ENCODE peak calls at places on chromosomes 3 and 15, in nine cellular contexts. One of them, this sample, is unnamed.
A peak's percentile ranks its signal among the peaks of the same experiment; 100 is the strongest.

GRCh38 chr3:126399348-126399730 is 4.6 kb downstream of the CFAP100 start:
- DNase-seq in Panc1: no peak
- DNase-seq in lower leg skin: no peak
- DNase-seq in lung: no peak
- DNase-seq in cardiac fibroblast: no peak
- DNase-seq in fibroblast of the aortic adventitia: no peak
- DNase-seq in GM12865: peak; percentile 27
- DNase-seq in hepatocyte: no peak
- DNase-seq in A549: no peak
- DNase-seq in this sample: peak; percentile 51

GRCh38 chr3:69558912-69559311 is 173.0 kb upstream of the FRMD4B start:
- DNase-seq in lung: peak; percentile 78
- DNase-seq in lower leg skin: peak; percentile 88
- DNase-seq in cardiac fibroblast: peak; percentile 88
- DNase-seq in GM12865: no peak
- DNase-seq in hepatocyte: peak; percentile 35
- DNase-seq in A549: no peak
- DNase-seq in Panc1: no peak
- DNase-seq in fibroblast of the aortic adventitia: peak; percentile 67
- DNase-seq in this sample: no peak

GRCh38 chr3:46489875-46490274 is 7.9 kb upstream of the RTP3 start:
- DNase-seq in A549: no peak
- DNase-seq in GM12865: no peak
- DNase-seq in lower leg skin: no peak
- DNase-seq in fibroblast of the aortic adventitia: peak; percentile 89
- DNase-seq in lung: no peak
- DNase-seq in Panc1: no peak
- DNase-seq in hepatocyte: no peak
- DNase-seq in cardiac fibroblast: peak; percentile 79
- DNase-seq in this sample: no peak

GRCh38 chr3:43909149-43909548 is 218.4 kb downstream of the ABHD5 start:
- DNase-seq in hepatocyte: no peak
- DNase-seq in cardiac fibroblast: no peak
- DNase-seq in fibroblast of the aortic adventitia: peak; percentile 30
- DNase-seq in GM12865: no peak
- DNase-seq in Panc1: no peak
- DNase-seq in lung: no peak
- DNase-seq in A549: no peak
- DNase-seq in lower leg skin: no peak
- DNase-seq in this sample: no peak

GRCh38 chr15:38520035-38520434 is 44.6 kb downstream of the RASGRP1 start:
- DNase-seq in lower leg skin: no peak
- DNase-seq in Panc1: no peak
- DNase-seq in hepatocyte: no peak
- DNase-seq in lung: no peak
- DNase-seq in fibroblast of the aortic adventitia: no peak
- DNase-seq in GM12865: no peak
- DNase-seq in A549: no peak
- DNase-seq in cardiac fibroblast: no peak
- DNase-seq in this sample: no peak

GRCh38 chr3:183475019-183475418 is 46.6 kb upstream of the MCF2L2 start:
- DNase-seq in Panc1: no peak
- DNase-seq in lung: no peak
- DNase-seq in fibroblast of the aortic adventitia: no peak
- DNase-seq in hepatocyte: no peak
- DNase-seq in cardiac fibroblast: peak; percentile 20
- DNase-seq in A549: no peak
- DNase-seq in GM12865: no peak
- DNase-seq in lower leg skin: no peak
- DNase-seq in this sample: no peak

GRCh38 chr3:70990190-70990589 is 593.3 kb downstream of the FOXP1 start:
- DNase-seq in lower leg skin: no peak
- DNase-seq in cardiac fibroblast: no peak
- DNase-seq in Panc1: no peak
- DNase-seq in fibroblast of the aortic adventitia: no peak
- DNase-seq in hepatocyte: no peak
- DNase-seq in lung: no peak
- DNase-seq in A549: no peak
- DNase-seq in GM12865: no peak
- DNase-seq in this sample: no peak

GRCh38 chr15:31347067-31347975 is 20.7 kb downstream of the KLF13 start:
- DNase-seq in hepatocyte: no peak
- DNase-seq in A549: no peak
- DNase-seq in lower leg skin: no peak
- DNase-seq in GM12865: peak; percentile 57
- DNase-seq in Panc1: no peak
- DNase-seq in fibroblast of the aortic adventitia: no peak
- DNase-seq in lung: no peak
- DNase-seq in cardiac fibroblast: no peak
- DNase-seq in this sample: no peak

GRCh38 chr15:22903961-22904534 is 65.6 kb downstream of the NIPA2 start:
- DNase-seq in fibroblast of the aortic adventitia: no peak
- DNase-seq in lung: no peak
- DNase-seq in A549: no peak
- DNase-seq in GM12865: no peak
- DNase-seq in cardiac fibroblast: no peak
- DNase-seq in hepatocyte: no peak
- DNase-seq in lower leg skin: no peak
- DNase-seq in Panc1: no peak
- DNase-seq in this sample: no peak

GRCh38 chr3:126208182-126208581 is 27.8 kb upstream of the ALDH1L1 start:
- DNase-seq in cardiac fibroblast: peak; percentile 64
- DNase-seq in A549: no peak
- DNase-seq in Panc1: no peak
- DNase-seq in lung: no peak
- DNase-seq in hepatocyte: no peak
- DNase-seq in fibroblast of the aortic adventitia: no peak
- DNase-seq in GM12865: no peak
- DNase-seq in lower leg skin: no peak
- DNase-seq in this sample: no peak

GRCh38 chr3:170107926-170108325 is 70.1 kb downstream of the GPR160 start:
- DNase-seq in lower leg skin: no peak
- DNase-seq in fibroblast of the aortic adventitia: peak; percentile 60
- DNase-seq in hepatocyte: no peak
- DNase-seq in lung: no peak
- DNase-seq in cardiac fibroblast: peak; percentile 11
- DNase-seq in GM12865: no peak
- DNase-seq in Panc1: no peak
- DNase-seq in A549: no peak
- DNase-seq in this sample: no peak

GRCh38 chr3:10547841-10548783 is 42.7 kb upstream of the ATP2B2 start:
- DNase-seq in hepatocyte: no peak
- DNase-seq in fibroblast of the aortic adventitia: no peak
- DNase-seq in GM12865: no peak
- DNase-seq in lung: no peak
- DNase-seq in Panc1: no peak
- DNase-seq in cardiac fibroblast: no peak
- DNase-seq in A549: no peak
- DNase-seq in lower leg skin: no peak
- DNase-seq in this sample: no peak

GRCh38 chr15:29611057-29611456 is 211.2 kb downstream of the TJP1 start:
- DNase-seq in cardiac fibroblast: no peak
- DNase-seq in Panc1: no peak
- DNase-seq in A549: no peak
- DNase-seq in lower leg skin: no peak
- DNase-seq in hepatocyte: no peak
- DNase-seq in lung: no peak
- DNase-seq in fibroblast of the aortic adventitia: no peak
- DNase-seq in GM12865: no peak
- DNase-seq in this sample: no peak

GRCh38 chr15:91922701-91923279 is 69.3 kb downstream of the SLCO3A1 start:
- DNase-seq in cardiac fibroblast: no peak
- DNase-seq in lower leg skin: no peak
- DNase-seq in GM12865: no peak
- DNase-seq in lung: no peak
- DNase-seq in Panc1: no peak
- DNase-seq in A549: no peak
- DNase-seq in hepatocyte: no peak
- DNase-seq in fibroblast of the aortic adventitia: no peak
- DNase-seq in this sample: no peak

GRCh38 chr15:62656071-62656470 is 386.5 kb upstream of the TPM1 start:
- DNase-seq in A549: no peak
- DNase-seq in Panc1: no peak
- DNase-seq in cardiac fibroblast: no peak
- DNase-seq in GM12865: no peak
- DNase-seq in hepatocyte: no peak
- DNase-seq in lung: no peak
- DNase-seq in lower leg skin: no peak
- DNase-seq in fibroblast of the aortic adventitia: no peak
- DNase-seq in this sample: no peak

GRCh38 chr3:30644615-30645014 is 38.2 kb downstream of the TGFBR2 start:
- DNase-seq in lung: peak; percentile 43
- DNase-seq in A549: no peak
- DNase-seq in lower leg skin: peak; percentile 85
- DNase-seq in GM12865: peak; percentile 64
- DNase-seq in fibroblast of the aortic adventitia: peak; percentile 88
- DNase-seq in hepatocyte: no peak
- DNase-seq in cardiac fibroblast: peak; percentile 86
- DNase-seq in Panc1: no peak
- DNase-seq in this sample: peak; percentile 20

GRCh38 chr15:55789066-55789660 is 46.2 kb upstream of the PRTG start:
- DNase-seq in hepatocyte: no peak
- DNase-seq in fibroblast of the aortic adventitia: no peak
- DNase-seq in A549: no peak
- DNase-seq in Panc1: no peak
- DNase-seq in lung: no peak
- DNase-seq in lower leg skin: no peak
- DNase-seq in cardiac fibroblast: peak; percentile 33
- DNase-seq in GM12865: peak; percentile 40
- DNase-seq in this sample: peak; percentile 44
- TF ChIP-seq CTCF in hepatocyte: peak; percentile 34
- TF ChIP-seq CTCF in fibroblast of the aortic adventitia: peak; percentile 55
- TF ChIP-seq CTCF in A549: peak; percentile 61
- TF ChIP-seq CTCF in Panc1: peak; percentile 84
- TF ChIP-seq CTCF in lung: no peak
- TF ChIP-seq CTCF in lower leg skin: no peak
- TF ChIP-seq CTCF in cardiac fibroblast: peak; percentile 72
- TF ChIP-seq CTCF in GM12865: peak; percentile 58
- TF ChIP-seq CTCF in this sample: peak; percentile 80

DNA sequence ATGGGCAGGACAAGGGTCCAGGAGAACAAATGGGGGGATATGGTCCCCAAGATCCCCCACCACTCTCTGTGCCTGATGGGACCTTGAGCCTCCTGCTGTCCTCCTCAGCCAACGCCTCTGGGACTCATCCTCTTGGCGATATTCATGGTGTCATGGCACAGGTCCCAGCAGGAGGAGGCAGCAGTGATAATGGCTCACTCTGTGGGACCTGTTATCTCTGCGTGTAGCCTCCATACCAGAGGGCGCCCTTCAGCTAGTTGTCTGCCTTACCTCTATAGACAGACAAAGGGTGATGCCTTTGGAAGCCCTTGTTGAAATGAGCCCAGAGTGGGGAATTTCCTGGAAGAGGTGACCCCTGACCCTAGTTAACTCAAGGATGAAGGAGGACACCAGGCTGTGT is 7.4 kb downstream of the ZBTB47 start:
- DNase-seq in lower leg skin: no peak
- DNase-seq in hepatocyte: no peak
- DNase-seq in lung: no peak
- DNase-seq in A549: no peak
- DNase-seq in Panc1: no peak
- DNase-seq in GM12865: peak; percentile 42
- DNase-seq in cardiac fibroblast: no peak
- DNase-seq in fibroblast of the aortic adventitia: no peak
- DNase-seq in this sample: no peak
- TF ChIP-seq CTCF in lower leg skin: no peak
- TF ChIP-seq CTCF in hepatocyte: no peak
- TF ChIP-seq CTCF in lung: no peak
- TF ChIP-seq CTCF in A549: no peak
- TF ChIP-seq CTCF in Panc1: no peak
- TF ChIP-seq CTCF in GM12865: no peak
- TF ChIP-seq CTCF in cardiac fibroblast: no peak
- TF ChIP-seq CTCF in fibroblast of the aortic adventitia: no peak
- TF ChIP-seq CTCF in this sample: no peak

DNA sequence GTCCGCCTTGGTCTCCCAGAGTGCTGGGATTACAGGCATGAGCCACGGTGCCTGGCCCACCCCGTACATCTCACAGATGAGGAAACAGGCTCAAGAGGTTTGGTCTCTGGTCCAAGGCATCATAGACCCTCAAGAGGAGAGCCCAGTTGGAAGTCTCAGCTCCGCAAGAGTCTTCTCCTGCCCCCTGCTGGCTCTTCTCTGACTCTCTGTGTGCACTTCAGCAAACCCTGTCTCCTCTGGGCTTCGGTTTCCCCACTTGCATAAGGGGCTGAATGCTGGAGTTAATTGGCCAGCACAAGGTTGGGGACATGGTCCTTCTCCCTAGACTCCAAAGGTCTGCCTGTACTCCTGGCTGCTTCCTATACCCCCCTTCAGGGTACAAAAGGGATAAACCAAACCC is 3.9 kb downstream of the MST1R start:
- DNase-seq in cardiac fibroblast: peak; percentile 33
- DNase-seq in fibroblast of the aortic adventitia: no peak
- DNase-seq in Panc1: no peak
- DNase-seq in lower leg skin: no peak
- DNase-seq in A549: no peak
- DNase-seq in lung: no peak
- DNase-seq in hepatocyte: no peak
- DNase-seq in GM12865: peak; percentile 39
- DNase-seq in this sample: no peak
- TF ChIP-seq CTCF in cardiac fibroblast: peak; percentile 29
- TF ChIP-seq CTCF in fibroblast of the aortic adventitia: no peak
- TF ChIP-seq CTCF in Panc1: peak; percentile 61
- TF ChIP-seq CTCF in lower leg skin: no peak
- TF ChIP-seq CTCF in A549: peak; percentile 8
- TF ChIP-seq CTCF in lung: no peak
- TF ChIP-seq CTCF in hepatocyte: no peak
- TF ChIP-seq CTCF in GM12865: peak; percentile 30
- TF ChIP-seq CTCF in this sample: peak; percentile 23

DNA sequence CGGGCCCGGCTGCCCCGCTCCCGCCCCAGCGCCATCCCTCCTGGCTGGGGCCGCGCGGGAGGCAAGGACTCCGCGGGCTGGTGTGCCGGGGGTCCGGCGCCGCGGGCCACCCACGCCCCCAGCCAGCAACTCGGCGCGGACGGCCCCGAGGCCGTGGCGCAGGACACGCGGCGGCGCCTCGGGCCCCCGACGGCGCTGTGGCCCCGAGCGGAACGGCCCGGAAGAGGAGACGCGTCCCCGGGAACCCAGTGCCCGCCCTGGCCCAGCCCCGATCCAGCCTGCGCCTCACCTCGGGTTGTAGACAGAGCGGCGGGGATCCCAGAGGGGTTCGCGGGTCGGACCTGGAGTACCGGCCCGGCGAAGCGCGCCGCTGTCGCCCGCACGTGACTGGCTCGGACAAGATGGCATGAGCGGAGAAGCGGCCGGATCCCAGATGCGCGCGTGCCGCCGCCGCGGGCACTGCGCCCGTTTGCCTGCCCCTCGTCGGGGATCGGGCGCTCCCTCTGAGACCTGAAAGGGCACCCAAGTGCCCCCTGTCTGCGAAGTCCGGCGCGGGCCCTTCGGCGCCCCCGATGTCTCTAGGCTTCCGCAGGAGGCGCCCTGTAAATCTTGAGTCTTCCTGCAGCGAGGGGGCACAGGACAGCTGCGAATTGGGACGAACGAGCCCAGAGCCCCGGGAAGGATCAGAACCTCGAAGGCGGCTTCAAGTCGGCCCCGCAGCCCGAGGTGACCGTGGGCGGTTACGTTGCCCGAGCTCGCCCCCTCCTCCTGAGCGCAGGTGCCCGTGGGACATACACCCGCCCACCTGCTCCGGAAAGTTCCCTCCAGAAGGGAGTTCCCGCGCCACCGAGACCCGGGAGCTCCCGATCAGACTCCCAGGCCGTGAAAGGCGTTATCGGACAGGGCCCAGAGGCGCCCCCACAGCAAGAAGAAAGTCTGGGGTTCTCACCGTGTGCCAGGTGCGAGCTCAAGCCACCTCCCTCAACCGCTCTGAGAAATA is 598 bp upstream of the SFMBT1 start:
- DNase-seq in fibroblast of the aortic adventitia: no peak
- DNase-seq in cardiac fibroblast: peak; percentile 15
- DNase-seq in Panc1: no peak
- DNase-seq in hepatocyte: peak; percentile 72
- DNase-seq in A549: peak; percentile 61
- DNase-seq in lung: peak; percentile 51
- DNase-seq in GM12865: peak; percentile 84
- DNase-seq in lower leg skin: peak; percentile 36
- DNase-seq in this sample: peak; percentile 82
- TF ChIP-seq CTCF in fibroblast of the aortic adventitia: peak; percentile 39
- TF ChIP-seq CTCF in cardiac fibroblast: no peak
- TF ChIP-seq CTCF in Panc1: peak; percentile 79
- TF ChIP-seq CTCF in hepatocyte: peak; percentile 51
- TF ChIP-seq CTCF in A549: peak; percentile 52
- TF ChIP-seq CTCF in lung: no peak
- TF ChIP-seq CTCF in GM12865: peak; percentile 56
- TF ChIP-seq CTCF in lower leg skin: no peak
- TF ChIP-seq CTCF in this sample: peak; percentile 59

This sample was measured in Calu3.